ENCODE peak calls at places on chromosomes 3 and 15, in six cellular contexts. I is astrocyte of the spinal cord, A is GM20000, D is thoracic aorta, K is nephron progenitor cell, S is AG10803. X is an unnamed sample.

GRCh38 chr15:60913901-60914300 is 315.2 kb downstream of the RORA start:
- DNase-seq in A (no peak), K (no peak), I (no peak), S (no peak), D (no peak), X (no peak)

GRCh38 chr15:66169023-66169422 is 84.5 kb downstream of the MEGF11 start:
- DNase-seq in I (no peak), S (no peak), D (no peak), A (no peak), K (no peak), X (peak)

GRCh38 chr3:908839-909238 is 184.0 kb upstream of the CNTN6 start:
- DNase-seq in S (no peak), K (no peak), I (no peak), A (no peak), D (no peak), X (peak)

GRCh38 chr15:43190178-43190577 is 5.0 kb downstream of the CCNDBP1 start:
- DNase-seq in S (peak), A (no peak), K (no peak), D (no peak), I (no peak), X (no peak)

GRCh38 chr3:71142440-71143161 is 440.9 kb downstream of the FOXP1 start:
- DNase-seq in S (no peak), A (no peak), D (no peak), K (no peak), I (no peak), X (no peak)

GRCh38 chr3:126245811-126246727 is 65.7 kb upstream of the ALDH1L1 start:
- DNase-seq in D (no peak), K (peak), I (peak), S (peak), A (no peak), X (peak)

GRCh38 chr15:57559875-57560274 is 31.8 kb upstream of the MYZAP start:
- DNase-seq in I (peak), K (peak), S (peak), D (no peak), A (peak), X (peak)

GRCh38 chr3:138768126-138768525 is 66.6 kb downstream of the PIK3CB start:
- DNase-seq in I (no peak), D (no peak), K (no peak), S (no peak), A (no peak), X (no peak)

GRCh38 chr3:62416109-62416508 is 42.8 kb upstream of the FEZF2 start:
- DNase-seq in I (no peak), S (no peak), A (no peak), D (no peak), K (no peak), X (no peak)

DNA sequence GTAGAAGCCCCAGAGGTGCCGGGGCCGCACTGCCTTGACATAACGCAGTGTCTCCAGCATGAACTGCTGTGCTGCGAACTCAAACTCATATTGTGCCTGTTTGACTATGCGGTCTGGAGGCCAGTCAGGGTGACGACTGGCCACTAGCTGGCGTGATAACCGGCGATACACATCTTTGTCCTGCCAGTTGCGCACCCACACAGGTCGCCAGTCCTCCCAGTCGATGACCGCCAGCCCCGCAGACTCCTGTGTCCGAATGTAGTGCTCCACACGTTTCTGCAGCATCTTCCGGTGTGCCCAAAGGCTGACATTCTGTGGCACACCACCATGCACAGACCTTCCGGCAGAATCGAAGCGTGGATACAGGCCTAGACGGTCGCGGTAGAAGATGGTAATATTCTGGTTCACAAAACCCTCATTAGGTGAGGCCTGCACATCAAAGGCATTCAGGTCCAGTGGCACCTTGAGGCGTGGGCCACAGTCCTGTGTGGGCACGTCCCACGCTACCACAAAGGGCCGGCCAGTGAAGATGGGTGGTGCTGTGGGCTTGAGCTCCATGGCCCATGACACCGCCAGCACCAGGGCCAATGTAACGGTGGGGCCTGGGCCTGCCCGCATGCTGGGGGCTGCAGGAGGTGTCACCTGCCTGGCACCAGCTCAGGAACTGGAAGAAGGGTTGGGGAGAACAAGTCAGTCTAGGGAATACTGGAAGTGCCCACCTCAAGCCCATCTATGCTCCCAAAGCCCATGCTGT is 2.5 kb downstream of the HYAL2 start:
- DNase-seq in I (no peak), K (no peak), D (no peak), A (no peak), S (no peak), X (no peak)
- TF ChIP-seq CTCF in I (no peak), K (no peak), D (no peak), A (no peak), S (no peak), X (no peak)

DNA sequence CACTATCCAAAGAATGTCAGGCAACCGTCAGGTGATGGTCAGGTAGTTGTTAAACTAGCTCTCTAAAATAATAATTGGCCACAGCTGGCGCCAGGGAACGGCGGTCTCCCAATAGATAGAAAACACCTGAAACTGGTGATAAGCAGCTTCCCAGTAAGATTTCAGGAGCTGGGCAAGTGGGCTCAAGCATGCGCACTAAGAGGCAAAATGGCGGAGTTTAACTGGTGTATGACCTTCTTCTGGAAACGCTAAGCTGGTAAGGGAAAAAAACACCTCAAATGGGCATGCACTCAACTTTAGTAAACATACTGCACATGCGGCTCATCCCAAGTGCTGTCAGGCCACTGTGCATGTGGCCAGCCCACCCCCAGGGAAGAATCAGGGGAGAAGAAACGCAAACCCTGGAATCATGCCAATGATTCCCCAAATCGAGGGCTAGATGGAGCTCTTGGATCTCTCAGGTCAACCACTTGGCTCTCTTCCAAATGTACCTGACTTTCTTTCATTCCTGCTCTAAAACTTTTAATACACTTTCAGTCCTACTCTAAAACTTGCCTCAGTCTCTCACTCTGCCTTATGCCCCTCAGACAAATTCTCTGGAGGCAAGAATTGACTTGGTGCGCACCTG is 195.0 kb downstream of the ZNF621 start:
- DNase-seq in K (no peak), D (no peak), S (no peak), I (no peak), A (no peak), X (no peak)
- TF ChIP-seq CTCF in K (no peak), D (peak), S (no peak), I (peak), A (no peak), X (no peak)

GRCh38 chr15:63157891-63158431 is 684 bp upstream of the RPS27L start:
- DNase-seq in I (peak), S (peak), D (peak), K (peak), A (peak), X (peak)
- TF ChIP-seq CTCF in I (peak), S (peak), D (no peak), K (no peak), A (no peak), X (no peak)

GRCh38 chr3:65060904-65061303 is 373.1 kb upstream of the ADAMTS9 start:
- DNase-seq in I (no peak), S (no peak), K (no peak), D (no peak), A (no peak), X (no peak)
- TF ChIP-seq CTCF in I (no peak), S (no peak), K (no peak), D (no peak), A (no peak), X (peak)

GRCh38 chr15:51724673-51725072 is 12.8 kb downstream of the LYSMD2 start:
- DNase-seq in D (no peak), I (no peak), K (no peak), A (no peak), S (no peak), X (no peak)
- TF ChIP-seq CTCF in D (no peak), I (no peak), K (no peak), A (no peak), S (no peak), X (no peak)

DNA sequence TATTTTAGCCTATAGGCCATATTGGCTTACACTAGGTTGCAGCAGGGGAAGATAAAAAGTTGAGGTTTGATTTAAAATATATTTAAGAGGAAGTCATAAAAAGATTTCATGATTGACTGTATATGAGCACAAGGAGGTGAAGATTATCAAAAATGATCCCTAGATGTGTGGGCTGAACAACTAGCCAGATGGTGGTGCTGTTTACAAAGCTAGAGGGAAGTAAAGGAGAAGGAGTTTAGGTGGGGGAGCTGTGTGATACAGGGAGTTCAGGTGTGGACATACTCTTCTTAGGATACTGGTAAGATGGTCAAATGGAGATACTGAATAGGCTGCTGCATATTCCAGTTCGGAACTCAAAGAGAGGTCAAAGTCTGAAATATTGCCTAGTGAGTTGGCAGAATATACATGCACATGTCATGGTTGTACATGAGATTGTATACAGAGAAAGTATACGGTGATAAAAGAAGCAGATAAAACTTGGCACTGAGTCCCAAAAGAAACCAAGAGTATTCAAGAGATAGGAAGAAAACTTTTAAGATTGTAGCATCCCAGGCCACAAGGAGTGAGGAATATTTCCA is 727.8 kb downstream of the NLGN1 start:
- DNase-seq in K (no peak), S (peak), A (peak), D (no peak), I (peak), X (no peak)
- TF ChIP-seq CTCF in K (peak), S (peak), A (no peak), D (peak), I (peak), X (no peak)

GRCh38 chr3:101635345-101635744 is 41.6 kb downstream of the ZBTB11 start:
- DNase-seq in K (no peak), D (no peak), I (no peak), A (no peak), S (no peak), X (no peak)

GRCh38 chr3:101637461-101637860 is 39.5 kb downstream of the ZBTB11 start:
- DNase-seq in S (no peak), I (no peak), A (no peak), K (no peak), D (no peak), X (no peak)

GRCh38 chr3:101638262-101638745 is 38.6 kb downstream of the ZBTB11 start:
- DNase-seq in D (no peak), S (no peak), K (peak), I (peak), A (no peak), X (no peak)

GRCh38 chr3:101634591-101635196 is 42.2 kb downstream of the ZBTB11 start:
- DNase-seq in I (no peak), D (no peak), S (no peak), A (no peak), K (no peak), X (no peak)

DNA sequence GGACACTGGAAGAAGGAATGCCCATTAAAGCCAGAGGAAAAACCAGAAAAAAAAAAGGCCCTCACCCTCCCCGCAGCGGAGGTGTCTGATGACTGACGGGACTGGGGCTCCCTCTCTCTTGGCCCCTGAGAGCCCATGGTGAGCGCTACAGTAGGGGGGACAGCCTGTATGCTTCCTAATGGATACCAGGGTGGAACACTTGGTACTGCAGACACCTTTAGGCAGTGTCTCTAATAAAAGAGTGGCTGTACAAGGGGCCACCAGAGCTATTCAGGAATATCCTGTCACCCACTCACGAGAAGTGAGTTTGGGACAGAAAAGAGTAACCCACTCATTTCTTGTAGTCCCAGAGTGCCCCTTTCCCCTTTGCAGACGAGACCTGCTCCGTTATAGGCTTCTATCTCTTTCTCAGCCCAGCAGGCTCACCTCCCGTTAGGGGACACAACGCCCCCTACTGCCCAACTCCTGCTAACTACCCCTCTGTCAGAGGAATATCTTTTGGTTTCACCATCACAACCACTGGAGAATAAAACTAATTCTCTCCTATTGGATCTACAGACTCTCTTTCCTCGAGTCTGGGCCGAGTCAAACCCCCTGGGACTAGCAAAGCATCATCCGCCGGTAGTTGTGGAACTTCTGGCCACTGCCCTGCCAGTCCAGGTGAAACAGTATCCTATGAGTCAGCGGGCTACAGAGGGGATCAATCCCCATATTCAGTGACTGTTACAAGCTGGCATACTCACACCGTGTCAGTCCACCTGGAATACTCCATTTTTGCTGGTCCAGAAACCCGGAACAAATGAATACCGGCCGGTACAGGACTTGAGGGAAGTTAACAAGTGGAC is 40.8 kb downstream of the ZBTB11 start:
- DNase-seq in D (no peak), A (peak), I (peak), K (peak), S (peak), X (peak)
- TF ChIP-seq CTCF in D (peak), A (peak), I (peak), K (peak), S (peak), X (peak)

DNA sequence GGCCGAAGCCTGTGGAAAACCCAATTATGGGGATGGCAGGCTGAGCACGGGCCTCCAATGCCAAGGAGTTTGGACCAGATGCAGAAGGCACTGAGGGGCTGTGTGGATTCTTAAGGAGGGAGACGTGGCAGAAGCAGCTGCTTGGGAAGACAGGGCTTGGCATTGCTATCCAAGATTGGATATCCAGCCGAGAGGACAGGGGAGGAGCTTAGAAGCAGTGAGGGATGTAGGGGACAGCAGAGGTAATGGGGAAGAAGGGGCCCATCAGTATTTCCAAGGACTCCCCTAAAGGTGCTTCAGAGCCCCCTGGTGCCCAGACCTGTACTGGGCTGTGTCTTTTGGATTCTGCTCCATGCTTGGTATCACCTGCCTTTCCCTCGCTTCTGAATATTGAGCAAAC is 112.8 kb upstream of the TLE3 start:
- DNase-seq in I (no peak), A (no peak), K (no peak), D (no peak), S (no peak), X (no peak)
- TF ChIP-seq CTCF in I (peak), A (no peak), K (no peak), D (no peak), S (no peak), X (no peak)

DNA sequence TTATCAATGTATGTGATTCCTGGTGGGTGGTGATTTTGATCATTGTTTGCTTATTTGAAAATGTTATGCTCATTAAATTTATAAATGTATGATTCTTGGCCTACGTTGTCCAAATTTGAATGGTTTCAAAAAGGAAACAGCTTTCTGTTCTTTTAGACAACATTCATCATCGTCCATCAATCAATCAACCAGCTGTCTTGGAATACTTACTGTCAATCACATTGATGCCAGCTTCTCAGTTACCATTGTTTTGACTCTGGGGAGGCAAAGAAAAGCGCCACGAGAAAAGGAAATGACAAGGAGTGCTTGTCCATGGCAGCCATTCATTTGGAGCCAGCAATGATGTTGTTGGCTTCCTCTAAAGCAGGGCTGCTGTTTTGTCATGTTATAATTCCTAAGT is 62.3 kb upstream of the TP63 start:
- DNase-seq in A (no peak), S (no peak), I (no peak), K (no peak), D (no peak), X (no peak)
- TF ChIP-seq CTCF in A (no peak), S (no peak), I (no peak), K (no peak), D (no peak), X (no peak)

GRCh38 chr3:51319271-51319670 is 65.8 kb upstream of the MANF start:
- DNase-seq in K (no peak), I (no peak), D (no peak), A (no peak), S (peak), X (no peak)
- TF ChIP-seq CTCF in K (no peak), I (no peak), D (no peak), A (no peak), S (no peak), X (no peak)

X was measured in glutamatergic neuron.